ENCODE peak calls at places on chromosomes 4 and X, in four cellular contexts. One of them, this sample, is unnamed.

GRCh38 chr4:52853351-52853750 is 8.8 kb upstream of the RASL11B start:
- DNase-seq in stimulated activated naive CD8-positive, alpha-beta T cell treated with anti-CD3 and anti-CD28 coated beads, Interleukin-15, Interleukin-2, amounts not matched to agents 100 U/mL and 50 U/mL, for 24 hours: no peak
- DNase-seq in T-helper 1 cell: no peak
- DNase-seq in DMS 273 treated with DMSO at 0.1 percent for 48 hours: no peak
- DNase-seq in this sample: no peak

GRCh38 chr4:183011213-183011907 is 87.7 kb upstream of the WWC2 start:
- DNase-seq in stimulated activated naive CD8-positive, alpha-beta T cell treated with anti-CD3 and anti-CD28 coated beads, Interleukin-15, Interleukin-2, amounts not matched to agents 100 U/mL and 50 U/mL, for 24 hours: no peak
- DNase-seq in T-helper 1 cell: no peak
- DNase-seq in DMS 273 treated with DMSO at 0.1 percent for 48 hours: no peak
- DNase-seq in this sample: no peak

GRCh38 chr4:131644619-131645018 is 1504.5 kb upstream of the PCDH10 start:
- DNase-seq in stimulated activated naive CD8-positive, alpha-beta T cell treated with anti-CD3 and anti-CD28 coated beads, Interleukin-15, Interleukin-2, amounts not matched to agents 100 U/mL and 50 U/mL, for 24 hours: no peak
- DNase-seq in T-helper 1 cell: no peak
- DNase-seq in DMS 273 treated with DMSO at 0.1 percent for 48 hours: peak
- DNase-seq in this sample: no peak

GRCh38 chrX:153672531-153673397 is 849 bp downstream of the PNCK start:
- DNase-seq in stimulated activated naive CD8-positive, alpha-beta T cell treated with anti-CD3 and anti-CD28 coated beads, Interleukin-15, Interleukin-2, amounts not matched to agents 100 U/mL and 50 U/mL, for 24 hours: no peak
- DNase-seq in T-helper 1 cell: no peak
- DNase-seq in DMS 273 treated with DMSO at 0.1 percent for 48 hours: no peak
- DNase-seq in this sample: no peak

GRCh38 chr4:164716901-164717300 is 37.0 kb upstream of the SMIM31 start:
- DNase-seq in stimulated activated naive CD8-positive, alpha-beta T cell treated with anti-CD3 and anti-CD28 coated beads, Interleukin-15, Interleukin-2, amounts not matched to agents 100 U/mL and 50 U/mL, for 24 hours: no peak
- DNase-seq in T-helper 1 cell: no peak
- DNase-seq in DMS 273 treated with DMSO at 0.1 percent for 48 hours: no peak
- DNase-seq in this sample: no peak

GRCh38 chr4:170853422-170854021 is 763.8 kb upstream of the AADAT start:
- DNase-seq in stimulated activated naive CD8-positive, alpha-beta T cell treated with anti-CD3 and anti-CD28 coated beads, Interleukin-15, Interleukin-2, amounts not matched to agents 100 U/mL and 50 U/mL, for 24 hours: peak
- DNase-seq in T-helper 1 cell: peak
- DNase-seq in DMS 273 treated with DMSO at 0.1 percent for 48 hours: no peak
- DNase-seq in this sample: peak

GRCh38 chr4:7630559-7631287 is 196.0 kb upstream of the PSAPL1 start:
- DNase-seq in stimulated activated naive CD8-positive, alpha-beta T cell treated with anti-CD3 and anti-CD28 coated beads, Interleukin-15, Interleukin-2, amounts not matched to agents 100 U/mL and 50 U/mL, for 24 hours: no peak
- DNase-seq in T-helper 1 cell: no peak
- DNase-seq in DMS 273 treated with DMSO at 0.1 percent for 48 hours: no peak
- DNase-seq in this sample: no peak

GRCh38 chr4:26568446-26568994 is 15.4 kb upstream of the TBC1D19 start:
- DNase-seq in stimulated activated naive CD8-positive, alpha-beta T cell treated with anti-CD3 and anti-CD28 coated beads, Interleukin-15, Interleukin-2, amounts not matched to agents 100 U/mL and 50 U/mL, for 24 hours: no peak
- DNase-seq in T-helper 1 cell: no peak
- DNase-seq in DMS 273 treated with DMSO at 0.1 percent for 48 hours: no peak
- DNase-seq in this sample: no peak

GRCh38 chr4:147683172-147683571 is 791 bp downstream of the PRMT9 start:
- DNase-seq in stimulated activated naive CD8-positive, alpha-beta T cell treated with anti-CD3 and anti-CD28 coated beads, Interleukin-15, Interleukin-2, amounts not matched to agents 100 U/mL and 50 U/mL, for 24 hours: peak
- DNase-seq in T-helper 1 cell: peak
- DNase-seq in DMS 273 treated with DMSO at 0.1 percent for 48 hours: no peak
- DNase-seq in this sample: peak

GRCh38 chr4:183504064-183504929 is 561 bp upstream of the ING2 start:
- DNase-seq in stimulated activated naive CD8-positive, alpha-beta T cell treated with anti-CD3 and anti-CD28 coated beads, Interleukin-15, Interleukin-2, amounts not matched to agents 100 U/mL and 50 U/mL, for 24 hours: peak
- DNase-seq in T-helper 1 cell: peak
- DNase-seq in DMS 273 treated with DMSO at 0.1 percent for 48 hours: peak
- DNase-seq in this sample: peak

GRCh38 chr4:41525129-41525528 is 12.8 kb upstream of the LIMCH1 start:
- DNase-seq in stimulated activated naive CD8-positive, alpha-beta T cell treated with anti-CD3 and anti-CD28 coated beads, Interleukin-15, Interleukin-2, amounts not matched to agents 100 U/mL and 50 U/mL, for 24 hours: no peak
- DNase-seq in T-helper 1 cell: no peak
- DNase-seq in DMS 273 treated with DMSO at 0.1 percent for 48 hours: no peak
- DNase-seq in this sample: no peak

GRCh38 chrX:149453030-149453429 is 52.1 kb downstream of the IDS start:
- DNase-seq in stimulated activated naive CD8-positive, alpha-beta T cell treated with anti-CD3 and anti-CD28 coated beads, Interleukin-15, Interleukin-2, amounts not matched to agents 100 U/mL and 50 U/mL, for 24 hours: no peak
- DNase-seq in T-helper 1 cell: no peak
- DNase-seq in DMS 273 treated with DMSO at 0.1 percent for 48 hours: no peak
- DNase-seq in this sample: no peak

This sample was measured in activated CD4-positive, alpha-beta memory T cell treated with anti-CD3 and anti-CD28 coated beads for 36 hours.